ENCODE peak calls at places on chromosomes 3 and 15, in nine cellular contexts. G, O, B, Q, E, Z, S, C and D are unnamed samples.

GRCh38 chr3:175432338-175433025 is 573.3 kb downstream of the NAALADL2 start:
- DNase-seq in G (no peak), O (no peak), B (peak), Q (no peak), E (peak), Z (no peak), S (no peak), C (no peak), D (no peak)

GRCh38 chr3:42749025-42749752 is 23.9 kb downstream of the CCDC13 start:
- DNase-seq in G (no peak), O (no peak), B (no peak), Q (no peak), E (no peak), Z (no peak), S (no peak), C (no peak), D (no peak)

GRCh38 chr3:58837863-58838255 is 171.3 kb upstream of the FAM3D start:
- DNase-seq in G (no peak), O (no peak), B (no peak), Q (no peak), E (no peak), Z (no peak), S (no peak), C (no peak), D (no peak)

GRCh38 chr15:60396964-60397771 is 618 bp downstream of the ANXA2 start:
- DNase-seq in G (no peak), O (peak), B (peak), Q (peak), E (no peak), Z (peak), S (peak), C (peak), D (peak)

GRCh38 chr3:52005571-52005986 is 9.9 kb upstream of the RPL29 start:
- DNase-seq in G (peak), O (peak), B (peak), Q (no peak), E (peak), Z (no peak), S (no peak), C (no peak), D (no peak)

GRCh38 chr3:157190242-157190876 is 30.4 kb upstream of the CCNL1 start:
- DNase-seq in G (no peak), O (no peak), B (no peak), Q (no peak), E (peak), Z (no peak), S (no peak), C (no peak), D (no peak)

GRCh38 chr3:158128755-158129154 is 18.9 kb downstream of the RSRC1 start:
- DNase-seq in G (no peak), O (no peak), B (no peak), Q (no peak), E (no peak), Z (no peak), S (no peak), C (no peak), D (no peak)

GRCh38 chr3:104425416-104425815 is 941.3 kb upstream of the ALCAM start:
- DNase-seq in G (no peak), O (no peak), B (no peak), Q (no peak), E (no peak), Z (no peak), S (no peak), C (no peak), D (no peak)

GRCh38 chr3:78519281-78519680 is 1248.5 kb downstream of the ROBO1 start:
- DNase-seq in G (no peak), O (no peak), B (peak), Q (no peak), E (no peak), Z (no peak), S (no peak), C (no peak), D (peak)

GRCh38 chr3:182920515-182921084 is 59.7 kb downstream of the DCUN1D1 start:
- DNase-seq in G (no peak), O (peak), B (peak), Q (no peak), E (no peak), Z (no peak), S (no peak), C (no peak), D (peak)

GRCh38 chr3:50600841-50601591 is 10.6 kb downstream of the CISH start:
- DNase-seq in G (peak), O (peak), B (peak), Q (peak), E (peak), Z (peak), S (peak), C (peak), D (peak)

GRCh38 chr3:56042326-56042951 is 425.8 kb downstream of the ERC2 start:
- DNase-seq in G (no peak), O (no peak), B (peak), Q (peak), E (no peak), Z (no peak), S (no peak), C (no peak), D (no peak)

GRCh38 chr3:17901893-17902292 is 159.5 kb upstream of the TBC1D5 start:
- DNase-seq in G (no peak), O (no peak), B (peak), Q (no peak), E (no peak), Z (no peak), S (no peak), C (no peak), D (no peak)

GRCh38 chr3:10702961-10703740 is 112.9 kb upstream of the SLC6A11 start:
- DNase-seq in G (no peak), O (no peak), B (no peak), Q (peak), E (no peak), Z (no peak), S (no peak), C (no peak), D (no peak)

GRCh38 chr3:156617781-156618180 is 56.6 kb upstream of the TIPARP start:
- DNase-seq in G (no peak), O (no peak), B (no peak), Q (no peak), E (no peak), Z (no peak), S (no peak), C (no peak), D (no peak)

GRCh38 chr3:172321035-172321434 is 127.2 kb downstream of the GHSR start:
- DNase-seq in G (no peak), O (no peak), B (no peak), Q (no peak), E (no peak), Z (no peak), S (no peak), C (no peak), D (no peak)

GRCh38 chr3:169618894-169619792 is 44.4 kb downstream of the MECOM start:
- DNase-seq in G (no peak), O (no peak), B (no peak), Q (peak), E (no peak), Z (no peak), S (no peak), C (peak), D (no peak)

GRCh38 chr15:89749951-89750559 is 994 bp downstream of the MESP1 start:
- DNase-seq in G (no peak), O (peak), B (no peak), Q (peak), E (no peak), Z (no peak), S (no peak), C (no peak), D (peak)

GRCh38 chr3:176347424-176348146 is 849.7 kb downstream of the TBL1XR1 start:
- DNase-seq in G (no peak), O (no peak), B (no peak), Q (no peak), E (no peak), Z (no peak), S (no peak), C (no peak), D (no peak)

GRCh38 chr3:48598323-48599076 is 3.4 kb upstream of the COL7A1 start:
- DNase-seq in G (peak), O (peak), B (peak), Q (peak), E (peak), Z (peak), S (peak), C (no peak), D (no peak)

GRCh38 chr3:33962383-33962782 is 164.0 kb downstream of the PDCD6IP start:
- DNase-seq in G (no peak), O (no peak), B (no peak), Q (no peak), E (no peak), Z (no peak), S (no peak), C (no peak), D (no peak)

GRCh38 chr3:129735638-129736037 is 129.2 kb upstream of the PLXND1 start:
- DNase-seq in G (no peak), O (no peak), B (no peak), Q (no peak), E (no peak), Z (no peak), S (no peak), C (no peak), D (no peak)

GRCh38 chr3:189270248-189270832 is 98.6 kb downstream of the TPRG1 start:
- DNase-seq in G (peak), O (peak), B (peak), Q (peak), E (peak), Z (peak), S (peak), C (peak), D (peak)

GRCh38 chr15:40764766-40765136 is 883 bp downstream of the GCHFR start:
- DNase-seq in G (no peak), O (no peak), B (no peak), Q (no peak), E (no peak), Z (no peak), S (no peak), C (no peak), D (no peak)
- H3K4me3 ChIP-seq in G (peak), O (peak), B (no peak), Q (no peak), E (peak), Z (peak), S (peak), C (peak), D (no peak)

DNA sequence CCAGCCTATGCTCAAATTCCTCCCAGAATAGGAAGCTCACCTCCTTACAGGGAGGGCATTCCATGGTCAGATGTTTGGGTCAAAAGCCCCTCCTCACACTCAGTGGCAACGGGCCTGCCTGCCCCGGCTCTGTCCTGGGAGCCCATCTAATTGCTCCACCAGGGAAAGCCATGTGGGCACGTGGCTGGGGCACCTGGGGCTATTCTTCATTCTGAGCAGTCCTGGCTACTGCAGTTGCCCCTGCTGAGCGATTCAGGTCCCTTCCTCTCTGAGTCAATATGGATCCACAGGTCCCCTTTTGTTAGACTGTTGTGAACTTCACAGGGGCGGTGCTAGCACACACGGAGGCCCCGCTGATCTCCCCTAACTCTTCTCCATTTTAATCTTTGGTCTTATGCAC is 39.4 kb downstream of the TPRA1 start:
- DNase-seq in G (no peak), O (no peak), B (no peak), Q (no peak), E (no peak), Z (no peak), S (no peak), C (no peak), D (no peak)
- H3K4me3 ChIP-seq in G (no peak), O (no peak), B (no peak), Q (no peak), E (no peak), Z (no peak), S (no peak), C (no peak), D (no peak)

GRCh38 chr3:127217594-127218456 is 24.9 kb downstream of the PRR23E start:
- DNase-seq in G (no peak), O (no peak), B (no peak), Q (no peak), E (no peak), Z (no peak), S (no peak), C (no peak), D (no peak)
- H3K4me3 ChIP-seq in G (no peak), O (no peak), B (no peak), Q (no peak), E (no peak), Z (no peak), S (no peak), C (no peak), D (no peak)

DNA sequence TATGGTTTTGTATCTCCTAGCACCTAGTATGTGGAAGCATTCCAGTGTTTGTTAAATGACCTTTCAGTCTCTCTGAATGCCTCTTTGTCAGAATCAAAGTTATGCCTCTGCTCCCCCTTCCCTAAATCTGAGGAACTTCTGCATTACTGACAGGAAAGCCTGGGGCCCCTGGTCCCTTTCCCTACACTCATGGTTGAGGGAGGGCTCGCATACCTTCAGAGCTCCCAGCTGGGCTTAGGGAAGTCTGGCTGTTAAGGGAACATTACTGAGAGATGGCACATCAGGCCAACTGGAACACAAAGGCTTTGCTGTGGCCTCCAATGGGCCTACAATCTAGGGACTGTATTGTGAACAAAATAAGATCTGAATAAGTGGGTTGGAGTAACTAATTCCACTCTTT is 10.3 kb downstream of the PKM start:
- DNase-seq in G (no peak), O (no peak), B (peak), Q (no peak), E (no peak), Z (no peak), S (no peak), C (no peak), D (no peak)
- H3K4me3 ChIP-seq in G (no peak), O (no peak), B (no peak), Q (no peak), E (no peak), Z (no peak), S (no peak), C (no peak), D (no peak)

GRCh38 chr3:151085227-151085888 is at the start of gene MED12L:
- DNase-seq in G (peak), O (peak), B (peak), Q (peak), E (peak), Z (peak), S (peak), C (peak), D (peak)

GRCh38 chr3:151085889-151086483 is 522 bp downstream of the MED12L start:
- DNase-seq in G (no peak), O (peak), B (peak), Q (peak), E (no peak), Z (peak), S (no peak), C (peak), D (peak)

GRCh38 chr3:151084893-151085226 is 604 bp upstream of the MED12L start:
- DNase-seq in G (no peak), O (no peak), B (no peak), Q (no peak), E (no peak), Z (no peak), S (no peak), C (no peak), D (no peak)

GRCh38 chr3:151086484-151087456 is 1.3 kb downstream of the MED12L start:
- DNase-seq in G (peak), O (peak), B (peak), Q (peak), E (peak), Z (peak), S (peak), C (peak), D (peak)

DNA sequence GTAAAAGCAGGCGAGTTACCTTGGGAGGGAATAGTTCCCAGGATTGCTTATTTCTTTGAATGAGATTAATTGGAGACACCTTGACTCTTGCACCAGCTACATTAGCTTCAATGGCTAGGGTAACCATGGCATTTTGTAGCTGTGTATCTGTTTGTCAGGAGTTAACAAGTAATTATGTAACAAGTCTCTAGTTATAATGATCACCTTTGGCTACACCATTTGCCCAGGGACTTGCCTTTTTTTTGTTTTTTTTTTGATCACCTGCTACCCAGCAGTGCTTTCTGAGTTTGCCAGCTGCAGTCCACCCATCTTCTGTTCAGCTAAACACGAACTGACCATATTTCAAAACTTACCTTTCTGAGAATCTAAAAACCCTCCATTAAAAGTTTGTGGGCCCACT is 2.2 kb downstream of the MED12L start:
- DNase-seq in G (no peak), O (no peak), B (no peak), Q (no peak), E (no peak), Z (no peak), S (no peak), C (no peak), D (no peak)
- H3K4me3 ChIP-seq in G (no peak), O (no peak), B (no peak), Q (no peak), E (no peak), Z (peak), S (no peak), C (no peak), D (peak)

GRCh38 chr3:69119681-69120080 is 2.7 kb downstream of the LMOD3 start:
- DNase-seq in G (no peak), O (no peak), B (no peak), Q (no peak), E (no peak), Z (no peak), S (no peak), C (no peak), D (no peak)

GRCh38 chr3:69122398-69122797 is at the start of gene LMOD3:
- DNase-seq in G (no peak), O (no peak), B (no peak), Q (no peak), E (peak), Z (no peak), S (no peak), C (no peak), D (no peak)

GRCh38 chr3:69121950-69122349 is 445 bp downstream of the LMOD3 start:
- DNase-seq in G (no peak), O (peak), B (no peak), Q (no peak), E (no peak), Z (peak), S (no peak), C (no peak), D (no peak)

GRCh38 chr3:69120879-69121464 is 1.4 kb downstream of the LMOD3 start:
- DNase-seq in G (peak), O (peak), B (peak), Q (peak), E (no peak), Z (no peak), S (peak), C (peak), D (peak)

GRCh38 chr3:69121513-69121912 is 882 bp downstream of the LMOD3 start:
- DNase-seq in G (no peak), O (no peak), B (no peak), Q (no peak), E (no peak), Z (no peak), S (no peak), C (no peak), D (no peak)
- H3K4me3 ChIP-seq in G (no peak), O (peak), B (no peak), Q (no peak), E (no peak), Z (peak), S (no peak), C (no peak), D (no peak)

DNA sequence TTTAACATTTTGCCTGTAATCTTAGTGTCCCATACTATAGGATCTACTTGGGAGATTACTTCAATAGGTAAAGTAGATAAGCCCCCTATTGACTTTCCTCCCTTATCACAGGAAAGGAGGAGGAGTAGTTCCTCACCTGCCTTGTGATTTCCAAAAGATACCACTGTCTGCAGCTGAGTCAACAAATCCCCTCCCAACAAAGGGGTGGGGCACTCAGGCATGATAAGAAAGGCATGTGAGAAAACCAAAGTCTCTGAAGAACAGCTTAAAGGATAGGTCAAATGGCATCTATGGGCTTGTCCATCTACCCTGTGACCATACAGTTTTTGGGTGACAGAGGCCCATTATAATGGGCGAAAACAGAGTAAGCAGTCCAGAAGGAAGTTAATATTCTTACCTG is 71.3 kb upstream of the WNT7A start:
- DNase-seq in G (no peak), O (no peak), B (no peak), Q (peak), E (no peak), Z (no peak), S (no peak), C (peak), D (no peak)
- H3K4me3 ChIP-seq in G (no peak), O (no peak), B (no peak), Q (no peak), E (no peak), Z (no peak), S (no peak), C (no peak), D (no peak)